ENCODE peak calls at places on chromosomes 5 and 9, in five cellular contexts. S, E, Q, C and V are unnamed samples.

GRCh38 chr5:170388818-170389217 is 349 bp downstream of the KCNMB1 start:
- DNase-seq in C (no peak), Q (no peak), S (no peak), E (no peak), V (no peak)

GRCh38 chr5:90020575-90021535 is 388.7 kb downstream of the CETN3 start:
- DNase-seq in S (no peak), E (no peak), Q (no peak), C (no peak), V (no peak)

GRCh38 chr9:33125871-33126822 is 41.0 kb downstream of the B4GALT1 start:
- DNase-seq in E (no peak), S (no peak), Q (no peak), C (no peak), V (no peak)

GRCh38 chr9:33170464-33171156 is 3.5 kb upstream of the B4GALT1 start:
- DNase-seq in Q (peak), C (peak), E (peak), S (no peak), V (no peak)

GRCh38 chr9:93676310-93677054 is 100.1 kb downstream of the PHF2 start:
- DNase-seq in C (no peak), Q (no peak), E (peak), S (no peak), V (no peak)

GRCh38 chr5:96194597-96194996 is 232.9 kb upstream of the ELL2 start:
- DNase-seq in S (no peak), C (no peak), Q (no peak), E (no peak), V (no peak)

GRCh38 chr9:137129089-137129455 is 9.9 kb upstream of the GRIN1 start:
- DNase-seq in S (no peak), C (no peak), Q (no peak), E (no peak), V (no peak)

GRCh38 chr9:105392531-105392930 is 55.3 kb upstream of the FSD1L start:
- DNase-seq in Q (no peak), S (no peak), C (no peak), E (no peak), V (no peak)

GRCh38 chr5:60639544-60639943 is 60.4 kb downstream of the DEPDC1B start:
- DNase-seq in E (no peak), S (no peak), C (no peak), Q (no peak), V (no peak)

GRCh38 chr5:172891716-172892421 is 57.8 kb downstream of the ERGIC1 start:
- DNase-seq in C (no peak), Q (no peak), S (no peak), E (no peak), V (no peak)